ENCODE peak calls at places on chromosomes 16 and 17, in four cellular contexts. O is K562, X is HepG2, B is GM12878. G is an unnamed sample.

GRCh38 chr16:56789360-56789759 is 59.4 kb downstream of the NUP93 start:
- DNase-seq in O (peak), X (peak), B (no peak), G (no peak)

GRCh38 chr16:1947369-1947670 is 4.3 kb upstream of the MSRB1 start:
- DNase-seq in O (no peak), X (no peak), B (no peak), G (no peak)

GRCh38 chr16:17748005-17748719 is 277.4 kb upstream of the XYLT1 start:
- DNase-seq in O (no peak), X (no peak), B (no peak), G (peak)

GRCh38 chr17:80944326-80944725 is 47.3 kb upstream of the CHMP6 start:
- DNase-seq in O (no peak), X (no peak), B (no peak), G (no peak)

GRCh38 chr16:4511441-4512082 is 27.0 kb downstream of the CDIP1 start:
- DNase-seq in O (peak), X (peak), B (no peak), G (peak)

GRCh38 chr16:89899879-89900481 is 18.7 kb upstream of the MC1R start:
- DNase-seq in O (no peak), X (no peak), B (no peak), G (no peak)

GRCh38 chr17:17792551-17793377 is 44.0 kb downstream of the SREBF1 start:
- DNase-seq in O (no peak), X (no peak), B (no peak), G (no peak)

GRCh38 chr17:82128287-82128686 is 30.3 kb upstream of the FASN start:
- DNase-seq in O (no peak), X (no peak), B (no peak), G (no peak)

GRCh38 chr17:7932483-7932891 is 481 bp downstream of the CNTROB start:
- DNase-seq in O (no peak), X (peak), B (no peak), G (no peak)

GRCh38 chr17:36511216-36511615 is 23.5 kb downstream of the MYO19 start:
- DNase-seq in O (no peak), X (no peak), B (no peak), G (no peak)

GRCh38 chr17:4788159-4788806 is 481 bp upstream of the GLTPD2 start:
- DNase-seq in O (no peak), X (no peak), B (no peak), G (no peak)

GRCh38 chr17:21419299-21420239 is 43.4 kb downstream of the KCNJ12 start:
- DNase-seq in O (no peak), X (no peak), B (no peak), G (no peak)

GRCh38 chr17:78365561-78366108 is 5.8 kb upstream of the SOCS3 start:
- DNase-seq in O (no peak), X (peak), B (no peak), G (peak)

GRCh38 chr16:77961811-77962210 is 60.5 kb upstream of the CLEC3A start:
- DNase-seq in O (no peak), X (no peak), B (no peak), G (no peak)

GRCh38 chr17:17868637-17869522 is 32.1 kb upstream of the SREBF1 start:
- DNase-seq in O (no peak), X (no peak), B (no peak), G (no peak)

GRCh38 chr17:57499648-57500049 is 243.3 kb downstream of the MSI2 start:
- DNase-seq in O (peak), X (peak), B (no peak), G (no peak)

GRCh38 chr17:61468263-61468907 is 16.2 kb downstream of the TBX4 start:
- DNase-seq in O (no peak), X (no peak), B (no peak), G (no peak)

GRCh38 chr16:69270395-69270794 is 40.8 kb upstream of the VPS4A start:
- DNase-seq in O (no peak), X (no peak), B (no peak), G (no peak)

GRCh38 chr17:44531019-44531418 is 26.3 kb upstream of the FZD2 start:
- DNase-seq in O (no peak), X (no peak), B (no peak), G (no peak)
- TF ChIP-seq POLR2AphosphoS5 in O (no peak), X (no peak), B (no peak), G (no peak)

GRCh38 chr17:58969156-58969555 is 137.5 kb downstream of the TRIM37 start:
- DNase-seq in O (no peak), X (no peak), B (no peak), G (no peak)
- TF ChIP-seq RAD21 in O (no peak), X (no peak), B (no peak), G (no peak)

GRCh38 chr17:27624555-27624954 is 6.4 kb upstream of the LGALS9 start:
- DNase-seq in O (no peak), X (no peak), B (no peak), G (no peak)
- TF ChIP-seq BRCA1 in O (no peak), X (no peak), B (no peak), G (no peak)

DNA sequence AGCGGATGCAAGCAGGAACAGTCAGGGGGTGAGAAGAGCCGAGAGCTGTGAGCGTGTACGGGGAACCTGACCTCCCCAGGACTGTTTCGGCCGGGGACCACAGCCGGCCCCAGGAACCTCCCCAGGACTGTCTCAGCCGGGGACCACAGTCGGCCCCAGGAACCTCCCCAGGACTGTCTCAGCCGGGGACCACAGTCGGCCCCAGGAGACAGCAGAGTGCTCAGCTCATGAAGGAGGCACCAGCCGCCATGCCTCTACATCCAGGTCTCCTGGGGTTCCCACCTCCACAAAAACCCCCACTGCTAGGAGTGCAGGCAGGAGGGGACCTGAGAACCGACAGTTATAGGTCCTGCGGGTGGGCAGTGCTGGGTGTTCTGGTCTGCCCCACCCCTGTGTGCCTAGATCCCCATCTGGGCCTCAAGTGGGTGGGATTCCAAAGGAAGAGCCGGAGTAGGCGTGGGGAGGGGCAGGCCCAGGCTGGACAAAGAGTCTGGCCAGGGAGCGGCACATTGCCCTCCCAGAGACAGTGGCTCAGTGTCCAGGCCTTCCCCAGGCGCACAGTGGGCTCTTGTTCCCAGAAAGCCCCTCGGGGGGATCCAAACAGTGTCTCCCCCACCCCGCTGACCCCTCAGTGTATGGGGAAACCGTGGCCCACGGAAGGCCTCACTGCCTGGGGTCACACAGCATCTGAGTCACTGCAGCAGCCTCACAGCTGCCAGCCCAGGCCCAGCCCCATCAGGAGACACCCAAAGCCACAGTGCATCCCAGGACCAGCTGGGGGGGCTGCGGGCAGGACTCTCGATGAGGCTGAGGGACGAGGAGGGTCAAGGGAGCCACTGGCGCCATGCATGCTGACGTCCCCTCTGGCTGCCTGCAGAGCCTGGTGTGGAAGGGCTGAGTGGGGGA is 4.3 kb downstream of the RHBDF1 start:
- DNase-seq in O (no peak), X (no peak), B (no peak), G (no peak)
- TF ChIP-seq POLR2AphosphoS5 in O (no peak), X (no peak), B (no peak), G (no peak)

GRCh38 chr16:50861926-50862325 is 120.0 kb downstream of the CYLD start:
- DNase-seq in O (no peak), X (peak), B (no peak), G (no peak)
- TF ChIP-seq RAD21 in O (no peak), X (no peak), B (no peak), G (no peak)

DNA sequence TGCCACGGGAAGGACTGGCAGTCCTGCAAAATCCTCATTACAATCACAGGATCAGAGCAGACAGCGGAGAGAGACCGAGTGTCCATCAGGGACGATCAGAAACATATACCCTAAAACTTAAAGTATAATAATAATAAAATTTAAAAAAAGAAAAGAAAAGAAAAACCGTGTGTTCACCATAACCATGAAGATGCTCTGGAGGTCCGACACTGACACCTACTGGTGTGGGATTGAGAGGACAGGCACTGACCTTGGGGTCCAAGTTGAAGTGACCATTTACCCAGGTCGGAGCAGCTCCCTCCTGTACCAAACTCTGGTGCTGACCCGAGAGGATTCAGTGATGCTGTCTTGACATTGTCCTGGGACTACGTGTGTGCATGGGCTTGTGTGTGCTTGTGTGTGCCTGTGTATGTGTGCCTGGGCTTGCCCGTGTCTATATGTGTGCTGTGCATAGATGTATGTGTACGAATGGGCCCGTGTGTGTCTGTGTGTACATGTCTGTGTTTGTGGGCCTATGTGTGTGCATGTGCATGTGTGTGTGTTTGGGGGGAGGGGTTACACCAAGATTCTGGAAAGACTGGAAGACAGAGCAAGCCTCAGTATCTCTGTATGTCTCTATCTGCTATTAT is 10.0 kb upstream of the CD300LD start:
- DNase-seq in O (peak), X (peak), B (no peak), G (peak)
- TF ChIP-seq BRCA1 in O (no peak), X (no peak), B (no peak), G (no peak)

GRCh38 chr16:70735141-70735979 is 49.5 kb upstream of the MTSS2 start:
- DNase-seq in O (no peak), X (peak), B (no peak), G (no peak)
- TF ChIP-seq POLR2AphosphoS5 in O (no peak), X (no peak), B (no peak), G (no peak)

GRCh38 chr17:28227278-28228108 is 91.5 kb upstream of the TMEM97 start:
- DNase-seq in O (peak), X (no peak), B (no peak), G (peak)
- TF ChIP-seq RAD21 in O (no peak), X (no peak), B (no peak), G (peak)